ENCODE peak calls at places on chromosome 21, in eight cellular contexts. One of them, this sample, is unnamed. For H3K4me1, the result is how much of the 10 kb centered on the place peaks cover.

GRCh38 chr21:29648710-29649240 is 291.0 kb downstream of the GRIK1 start:
- DNase-seq in lower lobe of right lung: no peak
- DNase-seq in A549: no peak
- DNase-seq in transverse colon: no peak
- DNase-seq in spleen: no peak
- DNase-seq in sigmoid colon: no peak
- DNase-seq in heart left ventricle: no peak
- DNase-seq in left ventricle myocardium inferior: no peak
- DNase-seq in this sample: no peak

GRCh38 chr21:29849735-29850176 is 90.0 kb downstream of the GRIK1 start:
- DNase-seq in lower lobe of right lung: no peak
- DNase-seq in A549: peak
- DNase-seq in transverse colon: peak
- DNase-seq in spleen: no peak
- DNase-seq in sigmoid colon: no peak
- DNase-seq in heart left ventricle: peak
- DNase-seq in left ventricle myocardium inferior: peak
- DNase-seq in this sample: no peak

GRCh38 chr21:25961042-25961441 is 209.5 kb downstream of the APP start:
- DNase-seq in lower lobe of right lung: no peak
- DNase-seq in A549: no peak
- DNase-seq in transverse colon: no peak
- DNase-seq in spleen: no peak
- DNase-seq in sigmoid colon: no peak
- DNase-seq in heart left ventricle: no peak
- DNase-seq in left ventricle myocardium inferior: no peak
- DNase-seq in this sample: no peak

GRCh38 chr21:38165466-38166213 is 91.2 kb upstream of the KCNJ15 start:
- DNase-seq in lower lobe of right lung: no peak
- DNase-seq in A549: no peak
- DNase-seq in transverse colon: no peak
- DNase-seq in spleen: no peak
- DNase-seq in sigmoid colon: no peak
- DNase-seq in heart left ventricle: no peak
- DNase-seq in left ventricle myocardium inferior: no peak
- DNase-seq in this sample: no peak

GRCh38 chr21:17802568-17802967 is 16.6 kb downstream of the C21orf91 start:
- DNase-seq in lower lobe of right lung: no peak
- DNase-seq in A549: no peak
- DNase-seq in transverse colon: no peak
- DNase-seq in spleen: no peak
- DNase-seq in sigmoid colon: no peak
- DNase-seq in heart left ventricle: no peak
- DNase-seq in left ventricle myocardium inferior: no peak
- DNase-seq in this sample: no peak

GRCh38 chr21:36847189-36847588 is 119.3 kb downstream of the HLCS start:
- DNase-seq in lower lobe of right lung: no peak
- DNase-seq in A549: peak
- DNase-seq in transverse colon: no peak
- DNase-seq in spleen: no peak
- DNase-seq in sigmoid colon: no peak
- DNase-seq in heart left ventricle: no peak
- DNase-seq in left ventricle myocardium inferior: no peak
- DNase-seq in this sample: no peak

GRCh38 chr21:44836666-44837471 is 19.0 kb upstream of the SUMO3 start:
- DNase-seq in lower lobe of right lung: no peak
- DNase-seq in A549: no peak
- DNase-seq in transverse colon: peak
- DNase-seq in spleen: peak
- DNase-seq in sigmoid colon: no peak
- DNase-seq in heart left ventricle: no peak
- DNase-seq in left ventricle myocardium inferior: no peak
- DNase-seq in this sample: peak

GRCh38 chr21:25283720-25284119 is 323.6 kb downstream of the MRPL39 start:
- DNase-seq in lower lobe of right lung: no peak
- DNase-seq in A549: no peak
- DNase-seq in transverse colon: no peak
- DNase-seq in spleen: no peak
- DNase-seq in sigmoid colon: no peak
- DNase-seq in heart left ventricle: no peak
- DNase-seq in left ventricle myocardium inferior: no peak
- DNase-seq in this sample: no peak

GRCh38 chr21:36415375-36415774 is 30.2 kb downstream of the CHAF1B start:
- DNase-seq in lower lobe of right lung: no peak
- DNase-seq in A549: no peak
- DNase-seq in transverse colon: no peak
- DNase-seq in spleen: no peak
- DNase-seq in sigmoid colon: no peak
- DNase-seq in heart left ventricle: no peak
- DNase-seq in left ventricle myocardium inferior: no peak
- DNase-seq in this sample: no peak

GRCh38 chr21:15667824-15668223 is 62.0 kb upstream of the USP25 start:
- DNase-seq in lower lobe of right lung: no peak
- DNase-seq in A549: no peak
- DNase-seq in transverse colon: no peak
- DNase-seq in spleen: no peak
- DNase-seq in sigmoid colon: no peak
- DNase-seq in heart left ventricle: no peak
- DNase-seq in left ventricle myocardium inferior: no peak
- DNase-seq in this sample: no peak

GRCh38 chr21:27206368-27206982 is 239.6 kb upstream of the ADAMTS5 start:
- DNase-seq in lower lobe of right lung: no peak
- DNase-seq in A549: no peak
- DNase-seq in transverse colon: no peak
- DNase-seq in spleen: no peak
- DNase-seq in sigmoid colon: no peak
- DNase-seq in heart left ventricle: no peak
- DNase-seq in left ventricle myocardium inferior: no peak
- DNase-seq in this sample: no peak

GRCh38 chr21:26117324-26117971 is 53.1 kb downstream of the APP start:
- DNase-seq in lower lobe of right lung: no peak
- DNase-seq in A549: no peak
- DNase-seq in transverse colon: no peak
- DNase-seq in spleen: no peak
- DNase-seq in sigmoid colon: no peak
- DNase-seq in heart left ventricle: no peak
- DNase-seq in left ventricle myocardium inferior: no peak
- DNase-seq in this sample: no peak

GRCh38 chr21:41622831-41623548 is 115.0 kb upstream of the TMPRSS2 start:
- DNase-seq in lower lobe of right lung: no peak
- DNase-seq in A549: no peak
- DNase-seq in transverse colon: no peak
- DNase-seq in spleen: no peak
- DNase-seq in sigmoid colon: peak
- DNase-seq in heart left ventricle: no peak
- DNase-seq in left ventricle myocardium inferior: no peak
- DNase-seq in this sample: no peak

GRCh38 chr21:46021978-46022544 is 40.5 kb downstream of the COL6A1 start:
- DNase-seq in lower lobe of right lung: no peak
- DNase-seq in A549: no peak
- DNase-seq in transverse colon: peak
- DNase-seq in spleen: no peak
- DNase-seq in sigmoid colon: peak
- DNase-seq in heart left ventricle: no peak
- DNase-seq in left ventricle myocardium inferior: peak
- DNase-seq in this sample: peak
- TF ChIP-seq CTCF in lower lobe of right lung: no peak
- TF ChIP-seq CTCF in A549: no peak
- TF ChIP-seq CTCF in transverse colon: no peak
- TF ChIP-seq CTCF in spleen: no peak
- TF ChIP-seq CTCF in sigmoid colon: no peak
- TF ChIP-seq CTCF in heart left ventricle: no peak
- TF ChIP-seq CTCF in left ventricle myocardium inferior: no peak
- TF ChIP-seq CTCF in this sample: no peak

GRCh38 chr21:42756580-42757250 is 103.3 kb downstream of the PDE9A start:
- DNase-seq in lower lobe of right lung: peak
- DNase-seq in A549: no peak
- DNase-seq in transverse colon: no peak
- DNase-seq in spleen: peak
- DNase-seq in sigmoid colon: no peak
- DNase-seq in heart left ventricle: no peak
- DNase-seq in left ventricle myocardium inferior: no peak
- DNase-seq in this sample: no peak

GRCh38 chr21:42757826-42758655 is 104.6 kb downstream of the PDE9A start:
- DNase-seq in lower lobe of right lung: peak
- DNase-seq in A549: no peak
- DNase-seq in transverse colon: no peak
- DNase-seq in spleen: peak
- DNase-seq in sigmoid colon: no peak
- DNase-seq in heart left ventricle: no peak
- DNase-seq in left ventricle myocardium inferior: no peak
- DNase-seq in this sample: peak

GRCh38 chr21:42758721-42759593 is 105.5 kb downstream of the PDE9A start:
- DNase-seq in lower lobe of right lung: peak
- DNase-seq in A549: no peak
- DNase-seq in transverse colon: no peak
- DNase-seq in spleen: peak
- DNase-seq in sigmoid colon: no peak
- DNase-seq in heart left ventricle: no peak
- DNase-seq in left ventricle myocardium inferior: no peak
- DNase-seq in this sample: no peak

GRCh38 chr21:42755766-42756579 is 102.6 kb downstream of the PDE9A start:
- DNase-seq in lower lobe of right lung: no peak
- DNase-seq in A549: no peak
- DNase-seq in transverse colon: no peak
- DNase-seq in spleen: peak
- DNase-seq in sigmoid colon: no peak
- DNase-seq in heart left ventricle: no peak
- DNase-seq in left ventricle myocardium inferior: no peak
- DNase-seq in this sample: peak

GRCh38 chr21:42757422-42757821 is 104.0 kb downstream of the PDE9A start:
- DNase-seq in lower lobe of right lung: peak
- DNase-seq in A549: no peak
- DNase-seq in transverse colon: no peak
- DNase-seq in spleen: peak
- DNase-seq in sigmoid colon: no peak
- DNase-seq in heart left ventricle: no peak
- DNase-seq in left ventricle myocardium inferior: no peak
- DNase-seq in this sample: no peak
- H3K27ac ChIP-seq in lower lobe of right lung: no peak
- H3K27ac ChIP-seq in A549: no peak
- H3K27ac ChIP-seq in transverse colon: no peak
- H3K27ac ChIP-seq in spleen: no peak
- H3K27ac ChIP-seq in sigmoid colon: no peak
- H3K27ac ChIP-seq in heart left ventricle: no peak
- H3K27ac ChIP-seq in left ventricle myocardium inferior: no peak
- H3K27ac ChIP-seq in this sample: no peak

GRCh38 chr21:28426545-28426944 is 566.1 kb downstream of the LTN1 start:
- DNase-seq in lower lobe of right lung: no peak
- DNase-seq in A549: no peak
- DNase-seq in transverse colon: no peak
- DNase-seq in spleen: no peak
- DNase-seq in sigmoid colon: no peak
- DNase-seq in heart left ventricle: no peak
- DNase-seq in left ventricle myocardium inferior: no peak
- DNase-seq in this sample: no peak

GRCh38 chr21:28419811-28420210 is 572.9 kb downstream of the LTN1 start:
- DNase-seq in lower lobe of right lung: no peak
- DNase-seq in A549: no peak
- DNase-seq in transverse colon: no peak
- DNase-seq in spleen: no peak
- DNase-seq in sigmoid colon: no peak
- DNase-seq in heart left ventricle: no peak
- DNase-seq in left ventricle myocardium inferior: no peak
- DNase-seq in this sample: no peak

GRCh38 chr21:28427356-28428022 is 565.2 kb downstream of the LTN1 start:
- DNase-seq in lower lobe of right lung: no peak
- DNase-seq in A549: no peak
- DNase-seq in transverse colon: no peak
- DNase-seq in spleen: no peak
- DNase-seq in sigmoid colon: no peak
- DNase-seq in heart left ventricle: no peak
- DNase-seq in left ventricle myocardium inferior: no peak
- DNase-seq in this sample: no peak

GRCh38 chr21:28421716-28422480 is 570.8 kb downstream of the LTN1 start:
- DNase-seq in lower lobe of right lung: no peak
- DNase-seq in A549: no peak
- DNase-seq in transverse colon: no peak
- DNase-seq in spleen: no peak
- DNase-seq in sigmoid colon: no peak
- DNase-seq in heart left ventricle: no peak
- DNase-seq in left ventricle myocardium inferior: no peak
- DNase-seq in this sample: no peak

GRCh38 chr21:28423521-28423920 is 569.2 kb downstream of the LTN1 start:
- DNase-seq in lower lobe of right lung: no peak
- DNase-seq in A549: no peak
- DNase-seq in transverse colon: no peak
- DNase-seq in spleen: no peak
- DNase-seq in sigmoid colon: no peak
- DNase-seq in heart left ventricle: no peak
- DNase-seq in left ventricle myocardium inferior: no peak
- DNase-seq in this sample: no peak
- H3K4me1 ChIP-seq in lower lobe of right lung: under half
- H3K4me1 ChIP-seq in A549: under half
- H3K4me1 ChIP-seq in transverse colon: under half
- H3K4me1 ChIP-seq in spleen: under half
- H3K4me1 ChIP-seq in sigmoid colon: under half
- H3K4me1 ChIP-seq in heart left ventricle: under half
- H3K4me1 ChIP-seq in left ventricle myocardium inferior: under half
- H3K4me1 ChIP-seq in this sample: under half

GRCh38 chr21:40421121-40421520 is 425.8 kb downstream of the DSCAM start:
- DNase-seq in lower lobe of right lung: no peak
- DNase-seq in A549: no peak
- DNase-seq in transverse colon: no peak
- DNase-seq in spleen: no peak
- DNase-seq in sigmoid colon: no peak
- DNase-seq in heart left ventricle: no peak
- DNase-seq in left ventricle myocardium inferior: no peak
- DNase-seq in this sample: no peak

GRCh38 chr21:40416572-40416971 is 430.4 kb downstream of the DSCAM start:
- DNase-seq in lower lobe of right lung: no peak
- DNase-seq in A549: no peak
- DNase-seq in transverse colon: no peak
- DNase-seq in spleen: no peak
- DNase-seq in sigmoid colon: no peak
- DNase-seq in heart left ventricle: no peak
- DNase-seq in left ventricle myocardium inferior: no peak
- DNase-seq in this sample: no peak
- TF ChIP-seq CTCF in lower lobe of right lung: no peak
- TF ChIP-seq CTCF in A549: no peak
- TF ChIP-seq CTCF in transverse colon: no peak
- TF ChIP-seq CTCF in spleen: no peak
- TF ChIP-seq CTCF in sigmoid colon: no peak
- TF ChIP-seq CTCF in heart left ventricle: no peak
- TF ChIP-seq CTCF in left ventricle myocardium inferior: no peak
- TF ChIP-seq CTCF in this sample: no peak